ENCODE peak calls at places on chromosomes 4 and X, in four cellular contexts. One of them, this sample, is unnamed.

GRCh38 chrX:15299945-15300851 is 15.2 kb downstream of the ASB11 start:
- DNase-seq in spleen: no peak
- DNase-seq in sigmoid colon: no peak
- DNase-seq in prostate gland: no peak
- DNase-seq in this sample: no peak

GRCh38 chrX:10110984-10111363 is 45.8 kb upstream of the CLCN4 start:
- DNase-seq in spleen: no peak
- DNase-seq in sigmoid colon: no peak
- DNase-seq in prostate gland: no peak
- DNase-seq in this sample: no peak

GRCh38 chr4:147799986-147800555 is 68.2 kb downstream of the ARHGAP10 start:
- DNase-seq in spleen: no peak
- DNase-seq in sigmoid colon: no peak
- DNase-seq in prostate gland: no peak
- DNase-seq in this sample: no peak

GRCh38 chrX:21255207-21255606 is 119.0 kb upstream of the CNKSR2 start:
- DNase-seq in spleen: no peak
- DNase-seq in sigmoid colon: no peak
- DNase-seq in prostate gland: no peak
- DNase-seq in this sample: no peak

GRCh38 chrX:68762649-68763268 is 66.1 kb upstream of the EFNB1 start:
- DNase-seq in spleen: no peak
- DNase-seq in sigmoid colon: no peak
- DNase-seq in prostate gland: no peak
- DNase-seq in this sample: no peak

GRCh38 chrX:443676-444210 is 57.0 kb upstream of the PPP2R3B start:
- DNase-seq in spleen: peak; percentile 19
- DNase-seq in sigmoid colon: peak; percentile 25
- DNase-seq in prostate gland: no peak
- DNase-seq in this sample: no peak

GRCh38 chr4:41205130-41205529 is 9.2 kb downstream of the APBB2 start:
- DNase-seq in spleen: no peak
- DNase-seq in sigmoid colon: no peak
- DNase-seq in prostate gland: no peak
- DNase-seq in this sample: no peak

GRCh38 chr4:41346306-41347061 is 89.8 kb downstream of the UCHL1 start:
- DNase-seq in spleen: no peak
- DNase-seq in sigmoid colon: no peak
- DNase-seq in prostate gland: no peak
- DNase-seq in this sample: no peak

GRCh38 chr4:20684852-20685763 is 15.2 kb upstream of the PACRGL start:
- DNase-seq in spleen: no peak
- DNase-seq in sigmoid colon: no peak
- DNase-seq in prostate gland: no peak
- DNase-seq in this sample: no peak

GRCh38 chr4:108143515-108143914 is 25.2 kb downstream of the LEF1 start:
- DNase-seq in spleen: no peak
- DNase-seq in sigmoid colon: no peak
- DNase-seq in prostate gland: no peak
- DNase-seq in this sample: no peak

GRCh38 chr4:39410415-39410814 is 3.7 kb downstream of the KLB start:
- DNase-seq in spleen: no peak
- DNase-seq in sigmoid colon: no peak
- DNase-seq in prostate gland: no peak
- DNase-seq in this sample: no peak

GRCh38 chrX:3713225-3713936 is at the start of gene PRKX:
- DNase-seq in spleen: peak; percentile 94
- DNase-seq in sigmoid colon: peak; percentile 65
- DNase-seq in prostate gland: peak; percentile 31
- DNase-seq in this sample: peak; percentile 78
- TF ChIP-seq POLR2A in spleen: no peak
- TF ChIP-seq POLR2A in sigmoid colon: no peak
- TF ChIP-seq POLR2A in prostate gland: peak; percentile 19
- TF ChIP-seq POLR2A in this sample: no peak

GRCh38 chrX:153225438-153226098 is 46.5 kb downstream of the MAGEA1 start:
- DNase-seq in spleen: no peak
- DNase-seq in sigmoid colon: no peak
- DNase-seq in prostate gland: no peak
- DNase-seq in this sample: no peak

GRCh38 chrX:153226344-153227190 is 47.5 kb downstream of the MAGEA1 start:
- DNase-seq in spleen: no peak
- DNase-seq in sigmoid colon: no peak
- DNase-seq in prostate gland: no peak
- DNase-seq in this sample: no peak
- TF ChIP-seq POLR2AphosphoS5 in spleen: no peak
- TF ChIP-seq POLR2AphosphoS5 in sigmoid colon: no peak
- TF ChIP-seq POLR2AphosphoS5 in prostate gland: no peak
- TF ChIP-seq POLR2AphosphoS5 in this sample: no peak

DNA sequence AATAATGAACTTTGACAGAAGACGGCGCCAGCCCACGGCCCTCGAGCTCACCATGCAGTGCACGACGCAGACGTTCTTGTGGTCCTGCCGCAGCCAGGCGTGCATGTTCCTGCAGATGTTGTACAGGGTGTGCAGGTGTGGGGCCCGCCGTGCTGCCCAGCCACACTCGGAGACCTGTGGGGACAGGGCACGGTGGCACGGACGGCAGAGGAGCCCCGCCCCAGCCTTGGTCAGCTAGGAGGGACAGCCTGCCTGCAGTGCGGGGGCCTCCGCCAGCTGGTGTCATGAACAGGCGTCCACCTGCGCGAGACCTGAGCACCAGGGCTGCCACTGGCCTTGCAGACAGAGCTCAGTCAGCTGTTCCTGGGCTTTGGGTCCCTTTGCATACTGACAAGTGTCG is 49.5 kb downstream of the GAK start:
- DNase-seq in spleen: no peak
- DNase-seq in sigmoid colon: no peak
- DNase-seq in prostate gland: no peak
- DNase-seq in this sample: no peak
- TF ChIP-seq POLR2A in spleen: no peak
- TF ChIP-seq POLR2A in sigmoid colon: no peak
- TF ChIP-seq POLR2A in prostate gland: no peak
- TF ChIP-seq POLR2A in this sample: no peak

GRCh38 chr4:115537387-115537786 is 424.0 kb upstream of the NDST4 start:
- DNase-seq in spleen: no peak
- DNase-seq in sigmoid colon: no peak
- DNase-seq in prostate gland: no peak
- DNase-seq in this sample: no peak
- TF ChIP-seq POLR2AphosphoS5 in spleen: no peak
- TF ChIP-seq POLR2AphosphoS5 in sigmoid colon: no peak
- TF ChIP-seq POLR2AphosphoS5 in prostate gland: no peak
- TF ChIP-seq POLR2AphosphoS5 in this sample: no peak